ENCODE peak calls at places on chromosome 1, in five cellular contexts. One of them, this sample, is unnamed.

GRCh38 chr1:185813401-185813979 is 79.3 kb downstream of the HMCN1 start:
- DNase-seq in bronchial epithelial cell: peak
- DNase-seq in dorsolateral prefrontal cortex: no peak
- DNase-seq in NCI-H1930: peak
- DNase-seq in stromal cell of bone marrow: peak
- DNase-seq in this sample: peak

GRCh38 chr1:201488817-201489581 is 17.9 kb downstream of the CSRP1 start:
- DNase-seq in bronchial epithelial cell: peak
- DNase-seq in dorsolateral prefrontal cortex: peak
- DNase-seq in NCI-H1930: no peak
- DNase-seq in stromal cell of bone marrow: peak
- DNase-seq in this sample: peak

GRCh38 chr1:77543822-77544448 is 138.5 kb downstream of the ZZZ3 start:
- DNase-seq in bronchial epithelial cell: peak
- DNase-seq in dorsolateral prefrontal cortex: no peak
- DNase-seq in NCI-H1930: no peak
- DNase-seq in stromal cell of bone marrow: no peak
- DNase-seq in this sample: no peak

GRCh38 chr1:244163861-244164562 is 112.9 kb downstream of the ZBTB18 start:
- DNase-seq in bronchial epithelial cell: peak
- DNase-seq in dorsolateral prefrontal cortex: no peak
- DNase-seq in NCI-H1930: no peak
- DNase-seq in stromal cell of bone marrow: peak
- DNase-seq in this sample: peak

GRCh38 chr1:67359592-67359991 is 51.9 kb downstream of the IL12RB2 start:
- DNase-seq in bronchial epithelial cell: no peak
- DNase-seq in dorsolateral prefrontal cortex: no peak
- DNase-seq in NCI-H1930: no peak
- DNase-seq in stromal cell of bone marrow: no peak
- DNase-seq in this sample: no peak

GRCh38 chr1:238677567-238677966 is 708.8 kb upstream of the CHRM3 start:
- DNase-seq in bronchial epithelial cell: peak
- DNase-seq in dorsolateral prefrontal cortex: no peak
- DNase-seq in NCI-H1930: no peak
- DNase-seq in stromal cell of bone marrow: no peak
- DNase-seq in this sample: no peak

GRCh38 chr1:68119445-68119844 is 69.0 kb upstream of the DIRAS3 start:
- DNase-seq in bronchial epithelial cell: no peak
- DNase-seq in dorsolateral prefrontal cortex: no peak
- DNase-seq in NCI-H1930: no peak
- DNase-seq in stromal cell of bone marrow: no peak
- DNase-seq in this sample: no peak

GRCh38 chr1:70353641-70354331 is 736 bp downstream of the ANKRD13C start:
- DNase-seq in bronchial epithelial cell: peak
- DNase-seq in dorsolateral prefrontal cortex: peak
- DNase-seq in NCI-H1930: no peak
- DNase-seq in stromal cell of bone marrow: no peak
- DNase-seq in this sample: peak

GRCh38 chr1:72285074-72285425 is 2.7 kb upstream of the NEGR1 start:
- DNase-seq in bronchial epithelial cell: no peak
- DNase-seq in dorsolateral prefrontal cortex: peak
- DNase-seq in NCI-H1930: no peak
- DNase-seq in stromal cell of bone marrow: peak
- DNase-seq in this sample: peak

GRCh38 chr1:178025613-178026356 is 55.9 kb upstream of the SEC16B start:
- DNase-seq in bronchial epithelial cell: no peak
- DNase-seq in dorsolateral prefrontal cortex: no peak
- DNase-seq in NCI-H1930: no peak
- DNase-seq in stromal cell of bone marrow: no peak
- DNase-seq in this sample: no peak

GRCh38 chr1:161001537-161001936 is 19.4 kb downstream of the F11R start:
- DNase-seq in bronchial epithelial cell: no peak
- DNase-seq in dorsolateral prefrontal cortex: no peak
- DNase-seq in NCI-H1930: no peak
- DNase-seq in stromal cell of bone marrow: no peak
- DNase-seq in this sample: no peak

GRCh38 chr1:214604543-214604942 is 1.5 kb downstream of the CENPF start:
- DNase-seq in bronchial epithelial cell: peak
- DNase-seq in dorsolateral prefrontal cortex: no peak
- DNase-seq in NCI-H1930: no peak
- DNase-seq in stromal cell of bone marrow: no peak
- DNase-seq in this sample: no peak

GRCh38 chr1:202105571-202106339 is 17.0 kb upstream of the GPR37L1 start:
- DNase-seq in bronchial epithelial cell: peak
- DNase-seq in dorsolateral prefrontal cortex: no peak
- DNase-seq in NCI-H1930: no peak
- DNase-seq in stromal cell of bone marrow: no peak
- DNase-seq in this sample: no peak

GRCh38 chr1:68168545-68169065 is 63.7 kb downstream of the WLS start:
- DNase-seq in bronchial epithelial cell: no peak
- DNase-seq in dorsolateral prefrontal cortex: no peak
- DNase-seq in NCI-H1930: no peak
- DNase-seq in stromal cell of bone marrow: no peak
- DNase-seq in this sample: no peak

GRCh38 chr1:205716371-205717132 is 33.4 kb downstream of the NUCKS1 start:
- DNase-seq in bronchial epithelial cell: no peak
- DNase-seq in dorsolateral prefrontal cortex: no peak
- DNase-seq in NCI-H1930: no peak
- DNase-seq in stromal cell of bone marrow: no peak
- DNase-seq in this sample: no peak

GRCh38 chr1:245361056-245361455 is 206.3 kb downstream of the KIF26B start:
- DNase-seq in bronchial epithelial cell: no peak
- DNase-seq in dorsolateral prefrontal cortex: no peak
- DNase-seq in NCI-H1930: no peak
- DNase-seq in stromal cell of bone marrow: no peak
- DNase-seq in this sample: no peak

GRCh38 chr1:157099633-157100009 is at the start of gene ETV3L:
- DNase-seq in bronchial epithelial cell: no peak
- DNase-seq in dorsolateral prefrontal cortex: no peak
- DNase-seq in NCI-H1930: no peak
- DNase-seq in stromal cell of bone marrow: no peak
- DNase-seq in this sample: no peak

GRCh38 chr1:51636765-51637522 is 20.1 kb downstream of the OSBPL9 start:
- DNase-seq in bronchial epithelial cell: peak
- DNase-seq in dorsolateral prefrontal cortex: no peak
- DNase-seq in NCI-H1930: no peak
- DNase-seq in stromal cell of bone marrow: peak
- DNase-seq in this sample: no peak

GRCh38 chr1:223483511-223483910 is 90.3 kb downstream of the CCDC185 start:
- DNase-seq in bronchial epithelial cell: no peak
- DNase-seq in dorsolateral prefrontal cortex: no peak
- DNase-seq in NCI-H1930: no peak
- DNase-seq in stromal cell of bone marrow: no peak
- DNase-seq in this sample: no peak

GRCh38 chr1:206635983-206636354 is 633 bp downstream of the DYRK3 start:
- DNase-seq in bronchial epithelial cell: no peak
- DNase-seq in dorsolateral prefrontal cortex: no peak
- DNase-seq in NCI-H1930: no peak
- DNase-seq in stromal cell of bone marrow: no peak
- DNase-seq in this sample: no peak

GRCh38 chr1:185158806-185159205 is 1.8 kb downstream of the SWT1 start:
- DNase-seq in bronchial epithelial cell: no peak
- DNase-seq in dorsolateral prefrontal cortex: no peak
- DNase-seq in NCI-H1930: no peak
- DNase-seq in stromal cell of bone marrow: no peak
- DNase-seq in this sample: no peak

GRCh38 chr1:65440915-65441314 is 20.4 kb downstream of the LEPR start:
- DNase-seq in bronchial epithelial cell: no peak
- DNase-seq in dorsolateral prefrontal cortex: no peak
- DNase-seq in NCI-H1930: no peak
- DNase-seq in stromal cell of bone marrow: no peak
- DNase-seq in this sample: no peak

This sample was measured in astrocyte of the cerebellum.